ENCODE peak calls at places on chromosome 2, in ten cellular contexts. One of them, this sample, is unnamed.

GRCh38 chr2:181466661-181467576 is 9.7 kb downstream of the ITGA4 start:
- DNase-seq in NB4: peak; percentile 79
- DNase-seq in A172: peak; percentile 38
- DNase-seq in ureter: peak; percentile 57
- DNase-seq in stomach: peak; percentile 77
- DNase-seq in NCI-H1092: peak; percentile 1
- DNase-seq in nucleus accumbens: peak; percentile 8
- DNase-seq in NCI-H69: peak; percentile 63
- DNase-seq in stimulated activated CD4-positive, alpha-beta T cell treated with anti-CD3 and anti-CD28 coated beads, Interleukin-4, amount 100 ng/mL, for 4 hours: peak; percentile 74
- DNase-seq in NCI-H1048: no peak
- DNase-seq in this sample: peak; percentile 78

GRCh38 chr2:156430978-156431358 is 5.2 kb upstream of the GPD2 start:
- DNase-seq in NB4: peak; percentile 68
- DNase-seq in A172: peak; percentile 66
- DNase-seq in ureter: no peak
- DNase-seq in stomach: no peak
- DNase-seq in NCI-H1092: no peak
- DNase-seq in nucleus accumbens: no peak
- DNase-seq in NCI-H69: peak; percentile 36
- DNase-seq in stimulated activated CD4-positive, alpha-beta T cell treated with anti-CD3 and anti-CD28 coated beads, Interleukin-4, amount 100 ng/mL, for 4 hours: no peak
- DNase-seq in NCI-H1048: no peak
- DNase-seq in this sample: no peak

GRCh38 chr2:73069855-73070650 is 1.5 kb downstream of the SFXN5 start:
- DNase-seq in NB4: peak; percentile 62
- DNase-seq in A172: no peak
- DNase-seq in ureter: no peak
- DNase-seq in stomach: no peak
- DNase-seq in NCI-H1092: no peak
- DNase-seq in nucleus accumbens: no peak
- DNase-seq in NCI-H69: no peak
- DNase-seq in stimulated activated CD4-positive, alpha-beta T cell treated with anti-CD3 and anti-CD28 coated beads, Interleukin-4, amount 100 ng/mL, for 4 hours: no peak
- DNase-seq in NCI-H1048: no peak
- DNase-seq in this sample: peak; percentile 49

GRCh38 chr2:113965644-113966043 is 75.8 kb downstream of the ACTR3 start:
- DNase-seq in NB4: peak; percentile 61
- DNase-seq in A172: peak; percentile 35
- DNase-seq in ureter: no peak
- DNase-seq in stomach: no peak
- DNase-seq in NCI-H1092: no peak
- DNase-seq in nucleus accumbens: no peak
- DNase-seq in NCI-H69: peak; percentile 52
- DNase-seq in stimulated activated CD4-positive, alpha-beta T cell treated with anti-CD3 and anti-CD28 coated beads, Interleukin-4, amount 100 ng/mL, for 4 hours: no peak
- DNase-seq in NCI-H1048: no peak
- DNase-seq in this sample: no peak

GRCh38 chr2:7952046-7952445 is 729.8 kb upstream of the ID2 start:
- DNase-seq in NB4: no peak
- DNase-seq in A172: no peak
- DNase-seq in ureter: no peak
- DNase-seq in stomach: no peak
- DNase-seq in NCI-H1092: no peak
- DNase-seq in nucleus accumbens: no peak
- DNase-seq in NCI-H69: no peak
- DNase-seq in stimulated activated CD4-positive, alpha-beta T cell treated with anti-CD3 and anti-CD28 coated beads, Interleukin-4, amount 100 ng/mL, for 4 hours: no peak
- DNase-seq in NCI-H1048: no peak
- DNase-seq in this sample: no peak

GRCh38 chr2:71756280-71756906 is 303.0 kb downstream of the DYSF start:
- DNase-seq in NB4: no peak
- DNase-seq in A172: peak; percentile 44
- DNase-seq in ureter: no peak
- DNase-seq in stomach: no peak
- DNase-seq in NCI-H1092: no peak
- DNase-seq in nucleus accumbens: no peak
- DNase-seq in NCI-H69: no peak
- DNase-seq in stimulated activated CD4-positive, alpha-beta T cell treated with anti-CD3 and anti-CD28 coated beads, Interleukin-4, amount 100 ng/mL, for 4 hours: no peak
- DNase-seq in NCI-H1048: no peak
- DNase-seq in this sample: no peak

GRCh38 chr2:127134833-127135830 is 28.2 kb upstream of the BIN1 start:
- DNase-seq in NB4: no peak
- DNase-seq in A172: no peak
- DNase-seq in ureter: no peak
- DNase-seq in stomach: no peak
- DNase-seq in NCI-H1092: no peak
- DNase-seq in nucleus accumbens: no peak
- DNase-seq in NCI-H69: no peak
- DNase-seq in stimulated activated CD4-positive, alpha-beta T cell treated with anti-CD3 and anti-CD28 coated beads, Interleukin-4, amount 100 ng/mL, for 4 hours: no peak
- DNase-seq in NCI-H1048: no peak
- DNase-seq in this sample: peak; percentile 32

GRCh38 chr2:227325824-227326195 is 759 bp downstream of the MFF start:
- DNase-seq in NB4: peak; percentile 57
- DNase-seq in A172: peak; percentile 29
- DNase-seq in ureter: no peak
- DNase-seq in stomach: peak; percentile 52
- DNase-seq in NCI-H1092: no peak
- DNase-seq in nucleus accumbens: no peak
- DNase-seq in NCI-H69: peak; percentile 52
- DNase-seq in stimulated activated CD4-positive, alpha-beta T cell treated with anti-CD3 and anti-CD28 coated beads, Interleukin-4, amount 100 ng/mL, for 4 hours: no peak
- DNase-seq in NCI-H1048: no peak
- DNase-seq in this sample: peak; percentile 73

GRCh38 chr2:235594041-235594440 is 100.2 kb downstream of the AGAP1 start:
- DNase-seq in NB4: peak; percentile 81
- DNase-seq in A172: peak; percentile 72
- DNase-seq in ureter: no peak
- DNase-seq in stomach: no peak
- DNase-seq in NCI-H1092: peak; percentile 29
- DNase-seq in nucleus accumbens: peak; percentile 59
- DNase-seq in NCI-H69: peak; percentile 77
- DNase-seq in stimulated activated CD4-positive, alpha-beta T cell treated with anti-CD3 and anti-CD28 coated beads, Interleukin-4, amount 100 ng/mL, for 4 hours: no peak
- DNase-seq in NCI-H1048: peak; percentile 70
- DNase-seq in this sample: no peak